ENCODE peak calls at places on chromosomes 6 and 20, in four cellular contexts. W is adrenal gland, M is fibroblast of lung, X is sigmoid colon. H is an unnamed sample.

GRCh38 chr6:113971786-113972185 is 838 bp upstream of the HDAC2 start:
- DNase-seq in W (no peak), M (peak; percentile 26), X (no peak), H (peak; percentile 22)

GRCh38 chr6:66568271-66568670 is 861.2 kb upstream of the EYS start:
- DNase-seq in W (no peak), M (no peak), X (no peak), H (no peak)

GRCh38 chr20:23152308-23152892 is 66.3 kb upstream of the CD93 start:
- DNase-seq in W (peak; percentile 86), M (peak; percentile 87), X (peak; percentile 85), H (peak; percentile 77)

GRCh38 chr6:44012078-44012493 is 115.2 kb downstream of the MRPL14 start:
- DNase-seq in W (peak; percentile 1), M (peak; percentile 97), X (peak; percentile 29), H (no peak)

GRCh38 chr6:110178626-110179405 is 654 bp downstream of the WASF1 start:
- DNase-seq in W (peak; percentile 63), M (peak; percentile 64), X (peak; percentile 74), H (peak; percentile 58)

GRCh38 chr20:64261138-64261537 is 5.6 kb downstream of the PCMTD2 start:
- DNase-seq in W (peak; percentile 55), M (peak; percentile 64), X (peak; percentile 88), H (no peak)

GRCh38 chr20:51995551-51995951 is 193.2 kb upstream of the SALL4 start:
- DNase-seq in W (no peak), M (no peak), X (no peak), H (no peak)

GRCh38 chr20:57198359-57199072 is 67.9 kb downstream of the BMP7 start:
- DNase-seq in W (no peak), M (no peak), X (no peak), H (no peak)

GRCh38 chr6:75113446-75113845 is 92.4 kb downstream of the COL12A1 start:
- DNase-seq in W (no peak), M (peak; percentile 31), X (no peak), H (no peak)

GRCh38 chr20:61932199-61932592 is 133.5 kb downstream of the TAF4 start:
- DNase-seq in W (peak; percentile 2), M (no peak), X (peak; percentile 32), H (no peak)

GRCh38 chr20:19937651-19938420 is 79.3 kb upstream of the NAA20 start:
- DNase-seq in W (no peak), M (no peak), X (no peak), H (no peak)

GRCh38 chr6:88633782-88634181 is 329.6 kb downstream of the RNGTT start:
- DNase-seq in W (no peak), M (no peak), X (no peak), H (no peak)

GRCh38 chr6:69881322-69882151 is 15.2 kb downstream of the COL19A1 start:
- DNase-seq in W (no peak), M (no peak), X (no peak), H (no peak)

GRCh38 chr6:72654101-72654618 is 32.3 kb downstream of the KCNQ5 start:
- DNase-seq in W (no peak), M (no peak), X (no peak), H (no peak)

GRCh38 chr6:154510144-154510905 is at the start of gene CNKSR3:
- DNase-seq in W (peak; percentile 90), M (peak; percentile 96), X (peak; percentile 96), H (peak; percentile 79)

GRCh38 chr6:53928641-53929339 is 134.0 kb downstream of the LRRC1 start:
- DNase-seq in W (no peak), M (no peak), X (no peak), H (peak; percentile 93)

GRCh38 chr6:151257984-151258445 is 18.2 kb downstream of the AKAP12 start:
- DNase-seq in W (no peak), M (peak; percentile 41), X (no peak), H (no peak)

GRCh38 chr6:137657351-137657911 is 163.2 kb upstream of the OLIG3 start:
- DNase-seq in W (no peak), M (no peak), X (no peak), H (no peak)

GRCh38 chr6:42520786-42521607 is 42.8 kb upstream of the UBR2 start:
- DNase-seq in W (no peak), M (peak; percentile 19), X (no peak), H (no peak)

GRCh38 chr6:142322504-142323198 is 20.8 kb downstream of the ADGRG6 start:
- DNase-seq in W (no peak), M (no peak), X (no peak), H (no peak)

GRCh38 chr6:158498362-158498761 is 61.5 kb upstream of the TMEM181 start:
- DNase-seq in W (no peak), M (no peak), X (no peak), H (no peak)

GRCh38 chr6:158497620-158498019 is 62.3 kb upstream of the TMEM181 start:
- DNase-seq in W (no peak), M (no peak), X (no peak), H (no peak)

GRCh38 chr6:158500016-158500735 is 59.7 kb upstream of the TMEM181 start:
- DNase-seq in W (no peak), M (peak; percentile 49), X (no peak), H (no peak)

GRCh38 chr6:158499601-158500000 is 60.3 kb upstream of the TMEM181 start:
- DNase-seq in W (no peak), M (no peak), X (no peak), H (no peak)

DNA sequence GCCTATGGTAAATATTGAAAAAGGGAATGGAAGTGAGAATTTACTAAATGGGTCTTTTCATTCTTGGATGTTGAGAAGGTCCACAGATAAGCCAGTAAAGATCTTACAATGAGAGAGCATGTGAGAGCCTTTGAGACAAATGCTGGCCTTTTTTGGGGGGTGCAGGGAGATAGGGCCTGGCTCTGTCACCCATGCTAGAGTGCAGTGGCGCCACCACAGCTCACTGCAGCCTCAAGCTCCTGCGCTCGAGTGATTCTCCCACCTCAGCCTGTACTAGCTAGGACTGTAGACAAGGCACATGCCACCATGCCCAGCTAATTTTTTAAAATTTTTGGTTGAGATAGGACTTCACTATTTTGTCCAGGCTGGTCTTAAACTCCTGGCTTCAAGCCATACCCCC is 63.2 kb upstream of the TMEM181 start:
- DNase-seq in W (no peak), M (no peak), X (no peak), H (no peak)
- H3K4me1 ChIP-seq in W (no peaks in the 10 kb centered on the region), M (peaks cover 3% of the 10 kb centered on the region), X (no peaks in the 10 kb centered on the region), H (no peaks in the 10 kb centered on the region)

DNA sequence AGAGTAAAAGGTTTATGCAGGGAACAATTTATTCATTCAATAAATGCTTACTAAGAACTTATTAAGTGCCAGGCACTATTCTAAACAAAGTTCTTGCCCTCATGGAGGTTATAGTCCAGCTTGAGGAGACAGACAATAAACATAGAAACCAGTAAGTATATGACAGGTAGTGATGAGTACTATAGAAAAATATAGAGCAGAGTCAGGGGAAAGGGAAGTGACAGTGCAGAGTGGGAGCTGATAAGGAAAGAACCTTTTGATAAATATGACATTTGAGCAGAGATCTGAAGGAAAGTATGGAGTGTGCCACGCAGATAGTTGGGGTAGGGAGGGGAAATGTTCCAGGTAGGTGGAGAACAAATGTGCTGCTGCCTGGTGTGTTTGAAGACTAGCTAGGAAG is 12.1 kb downstream of the ACSS2 start:
- DNase-seq in W (no peak), M (no peak), X (no peak), H (no peak)
- H3K27ac ChIP-seq in W (no peak overlapping the region), M (no peak overlapping the region), X (no peak overlapping the region), H (no peak overlapping the region)

GRCh38 chr6:31353508-31353907 is 3.5 kb downstream of the HLA-B start:
- DNase-seq in W (no peak), M (no peak), X (no peak), H (no peak)
- H3K4me3 ChIP-seq in W (no peak overlapping the region), M (no peak overlapping the region), X (no peak overlapping the region), H (no peak overlapping the region)

GRCh38 chr20:31675828-31676533 is 38.3 kb downstream of the COX4I2 start:
- DNase-seq in W (no peak), M (no peak), X (no peak), H (peak; percentile 71)
- H3K4me1 ChIP-seq in W (peaks cover 88% of the 10 kb centered on the region), M (peaks cover 30% of the 10 kb centered on the region), X (peaks cover 28% of the 10 kb centered on the region), H (peaks cover 21% of the 10 kb centered on the region)

GRCh38 chr6:125764105-125764671 is 14.8 kb downstream of the HEY2 start:
- DNase-seq in W (no peak), M (no peak), X (no peak), H (no peak)
- H3K27ac ChIP-seq in W (no peak overlapping the region), M (no peak overlapping the region), X (no peak overlapping the region), H (no peak overlapping the region)

H was measured in small intestine.